ENCODE peak calls at places on chromosomes 12 and 14, in five cellular contexts. One of them, this sample, is unnamed. For H3K4me1, the result is how much of the 10 kb centered on the place peaks cover.

GRCh38 chr12:55899035-55899434 is 28.7 kb downstream of the PYM1 start:
- DNase-seq in breast epithelium: no peak
- DNase-seq in spleen: no peak
- DNase-seq in K562: peak
- DNase-seq in HCT116: no peak
- DNase-seq in this sample: no peak

GRCh38 chr12:131242741-131243496 is 289.2 kb downstream of the ADGRD1 start:
- DNase-seq in K562: peak
- DNase-seq in breast epithelium: no peak
- DNase-seq in spleen: peak
- DNase-seq in HCT116: peak
- DNase-seq in this sample: no peak

GRCh38 chr12:54442071-54442470 is 23.0 kb upstream of the ITGA5 start:
- DNase-seq in spleen: no peak
- DNase-seq in HCT116: no peak
- DNase-seq in breast epithelium: no peak
- DNase-seq in K562: no peak
- DNase-seq in this sample: no peak

GRCh38 chr12:3364661-3365264 is 126.2 kb upstream of the PRMT8 start:
- DNase-seq in K562: no peak
- DNase-seq in HCT116: no peak
- DNase-seq in breast epithelium: no peak
- DNase-seq in spleen: no peak
- DNase-seq in this sample: no peak

GRCh38 chr12:10153271-10154144 is 18.4 kb downstream of the OLR1 start:
- DNase-seq in K562: peak
- DNase-seq in breast epithelium: peak
- DNase-seq in HCT116: peak
- DNase-seq in spleen: peak
- DNase-seq in this sample: peak

GRCh38 chr14:81178063-81178462 is 42.7 kb downstream of the GTF2A1 start:
- DNase-seq in spleen: no peak
- DNase-seq in HCT116: no peak
- DNase-seq in K562: no peak
- DNase-seq in breast epithelium: no peak
- DNase-seq in this sample: no peak

GRCh38 chr14:99744873-99745224 is 48.4 kb upstream of the EML1 start:
- DNase-seq in breast epithelium: no peak
- DNase-seq in HCT116: no peak
- DNase-seq in spleen: no peak
- DNase-seq in K562: no peak
- DNase-seq in this sample: no peak

GRCh38 chr14:49950275-49951250 is 57.7 kb downstream of the ARF6 start:
- DNase-seq in K562: no peak
- DNase-seq in breast epithelium: peak
- DNase-seq in spleen: no peak
- DNase-seq in HCT116: peak
- DNase-seq in this sample: peak

GRCh38 chr12:1050059-1050707 is 59.2 kb downstream of the ERC1 start:
- DNase-seq in HCT116: no peak
- DNase-seq in spleen: no peak
- DNase-seq in K562: no peak
- DNase-seq in breast epithelium: no peak
- DNase-seq in this sample: no peak

GRCh38 chr12:77152623-77153193 is 87.3 kb upstream of the E2F7 start:
- DNase-seq in breast epithelium: no peak
- DNase-seq in HCT116: peak
- DNase-seq in spleen: no peak
- DNase-seq in K562: no peak
- DNase-seq in this sample: no peak

GRCh38 chr14:63956326-63956725 is 103.5 kb downstream of the SYNE2 start:
- DNase-seq in HCT116: no peak
- DNase-seq in K562: no peak
- DNase-seq in breast epithelium: no peak
- DNase-seq in spleen: no peak
- DNase-seq in this sample: no peak

GRCh38 chr12:56374726-56375597 is 12.3 kb upstream of the APOF start:
- DNase-seq in HCT116: no peak
- DNase-seq in K562: no peak
- DNase-seq in breast epithelium: no peak
- DNase-seq in spleen: no peak
- DNase-seq in this sample: no peak

GRCh38 chr14:103563089-103563620 is 395 bp downstream of the COA8 start:
- DNase-seq in spleen: no peak
- DNase-seq in K562: peak
- DNase-seq in breast epithelium: no peak
- DNase-seq in HCT116: peak
- DNase-seq in this sample: peak

GRCh38 chr12:111438501-111438900 is 32.8 kb downstream of the SH2B3 start:
- DNase-seq in spleen: peak
- DNase-seq in K562: no peak
- DNase-seq in HCT116: no peak
- DNase-seq in breast epithelium: no peak
- DNase-seq in this sample: no peak

GRCh38 chr12:17577405-17577804 is 512.6 kb downstream of the RERGL start:
- DNase-seq in breast epithelium: no peak
- DNase-seq in K562: no peak
- DNase-seq in spleen: no peak
- DNase-seq in HCT116: no peak
- DNase-seq in this sample: no peak

GRCh38 chr12:17579148-17580026 is 510.6 kb downstream of the RERGL start:
- DNase-seq in HCT116: no peak
- DNase-seq in K562: no peak
- DNase-seq in spleen: no peak
- DNase-seq in breast epithelium: no peak
- DNase-seq in this sample: no peak
- TF ChIP-seq POLR2AphosphoS5 in HCT116: no peak
- TF ChIP-seq POLR2AphosphoS5 in K562: no peak
- TF ChIP-seq POLR2AphosphoS5 in spleen: no peak
- TF ChIP-seq POLR2AphosphoS5 in breast epithelium: no peak
- TF ChIP-seq POLR2AphosphoS5 in this sample: no peak

GRCh38 chr12:104681012-104681690 is 224.4 kb downstream of the CHST11 start:
- DNase-seq in spleen: no peak
- DNase-seq in K562: no peak
- DNase-seq in breast epithelium: no peak
- DNase-seq in HCT116: no peak
- DNase-seq in this sample: no peak
- H3K4me1 ChIP-seq in spleen: half or more
- H3K4me1 ChIP-seq in K562: under half
- H3K4me1 ChIP-seq in breast epithelium: under half
- H3K4me1 ChIP-seq in HCT116: under half
- H3K4me1 ChIP-seq in this sample: under half

DNA sequence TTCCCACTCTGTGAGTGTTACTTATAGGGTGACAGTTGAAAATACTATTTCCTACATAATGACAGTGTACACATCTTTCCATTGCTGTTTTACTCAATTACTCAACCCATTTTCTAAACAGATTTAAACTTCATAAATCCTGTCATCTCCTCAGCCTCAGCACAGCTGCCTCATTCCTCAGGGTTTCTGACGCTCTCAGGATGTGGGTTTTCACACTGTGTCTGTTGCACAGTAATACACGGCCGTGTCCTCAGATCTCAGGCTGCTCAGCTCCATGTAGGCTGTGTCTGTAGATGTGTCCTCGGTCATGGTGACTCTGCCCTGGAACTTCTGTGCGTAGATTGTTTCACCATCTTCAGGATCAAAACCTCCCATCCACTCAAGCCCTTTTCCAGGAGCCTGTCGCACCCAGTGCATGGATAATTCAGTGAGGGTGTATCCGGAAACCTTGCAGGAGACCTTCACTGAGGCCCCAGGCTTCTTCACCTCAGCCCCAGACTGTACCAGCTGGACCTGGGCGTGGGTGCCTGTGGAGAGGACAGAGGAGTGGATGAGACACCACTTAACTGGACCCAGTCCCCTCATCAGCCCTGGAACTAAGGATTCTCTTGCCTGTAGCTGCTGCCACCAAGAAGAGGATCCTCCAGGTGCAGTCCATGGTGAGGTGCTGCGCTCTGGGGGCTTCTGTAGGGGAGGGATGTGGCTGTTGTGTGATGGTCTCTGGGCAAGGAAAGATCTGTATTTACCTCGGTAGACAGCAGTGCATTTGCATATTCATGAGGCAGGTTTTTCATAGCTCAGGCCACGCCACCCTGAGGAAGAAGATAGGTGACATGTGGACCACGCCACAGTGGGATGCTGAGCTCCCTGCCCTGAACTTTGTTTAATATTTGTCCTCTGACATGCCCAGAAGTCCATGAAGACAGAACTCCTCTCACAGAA is 750.2 kb downstream of the TMEM121 start:
- DNase-seq in HCT116: no peak
- DNase-seq in K562: no peak
- DNase-seq in breast epithelium: no peak
- DNase-seq in spleen: no peak
- DNase-seq in this sample: no peak
- TF ChIP-seq POLR2AphosphoS5 in HCT116: no peak
- TF ChIP-seq POLR2AphosphoS5 in K562: no peak
- TF ChIP-seq POLR2AphosphoS5 in breast epithelium: no peak
- TF ChIP-seq POLR2AphosphoS5 in spleen: no peak
- TF ChIP-seq POLR2AphosphoS5 in this sample: no peak

GRCh38 chr12:47754126-47754525 is 4.6 kb downstream of the RAPGEF3 start:
- DNase-seq in spleen: no peak
- DNase-seq in K562: no peak
- DNase-seq in breast epithelium: no peak
- DNase-seq in HCT116: no peak
- DNase-seq in this sample: no peak
- H3K4me1 ChIP-seq in spleen: half or more
- H3K4me1 ChIP-seq in K562: under half
- H3K4me1 ChIP-seq in breast epithelium: under half
- H3K4me1 ChIP-seq in HCT116: half or more
- H3K4me1 ChIP-seq in this sample: under half

GRCh38 chr14:105203057-105203494 is 22.0 kb upstream of the NUDT14 start:
- DNase-seq in HCT116: no peak
- DNase-seq in spleen: peak
- DNase-seq in K562: peak
- DNase-seq in breast epithelium: peak
- DNase-seq in this sample: peak

GRCh38 chr14:105205718-105206208 is 24.7 kb upstream of the NUDT14 start:
- DNase-seq in K562: no peak
- DNase-seq in breast epithelium: no peak
- DNase-seq in HCT116: no peak
- DNase-seq in spleen: no peak
- DNase-seq in this sample: no peak

GRCh38 chr14:105203701-105204100 is 22.6 kb upstream of the NUDT14 start:
- DNase-seq in spleen: no peak
- DNase-seq in breast epithelium: no peak
- DNase-seq in K562: no peak
- DNase-seq in HCT116: no peak
- DNase-seq in this sample: no peak

GRCh38 chr14:105204931-105205717 is 24.0 kb upstream of the NUDT14 start:
- DNase-seq in spleen: no peak
- DNase-seq in K562: no peak
- DNase-seq in breast epithelium: no peak
- DNase-seq in HCT116: no peak
- DNase-seq in this sample: no peak

DNA sequence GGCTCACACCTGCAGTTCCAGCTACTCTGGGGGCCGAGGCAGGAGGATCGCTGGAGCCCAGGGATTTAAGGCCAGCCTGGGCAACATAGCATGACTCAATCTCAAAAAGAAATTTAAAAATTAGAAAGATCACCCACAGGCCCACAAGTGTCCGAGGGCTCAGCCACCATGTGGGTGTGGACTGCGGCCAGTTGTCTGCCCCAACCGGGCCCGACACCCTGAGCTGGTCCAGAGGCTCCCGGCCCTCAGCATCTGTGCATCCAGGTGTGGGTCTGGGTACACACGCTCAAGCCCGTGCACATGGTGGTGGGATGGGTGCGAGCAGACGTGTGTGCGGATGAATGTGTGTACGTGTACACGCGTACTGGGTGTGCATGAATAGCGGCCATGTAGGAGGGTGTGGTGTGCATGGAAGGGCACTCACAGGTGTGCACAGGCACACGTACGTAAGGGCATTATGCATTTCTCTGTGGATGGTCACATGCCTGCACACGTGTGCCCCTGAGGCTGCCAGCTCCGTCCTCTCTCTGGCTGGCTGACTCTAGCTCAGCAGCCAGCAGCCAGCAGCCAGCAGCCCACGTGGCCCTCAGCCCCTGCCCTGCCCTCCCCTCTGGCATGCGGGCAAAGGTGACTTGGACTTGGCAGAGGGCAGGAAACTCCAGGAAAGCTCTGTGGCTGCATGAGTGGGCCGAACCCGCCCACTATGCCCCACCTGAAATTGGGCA is 23.3 kb upstream of the NUDT14 start:
- DNase-seq in breast epithelium: no peak
- DNase-seq in K562: no peak
- DNase-seq in HCT116: no peak
- DNase-seq in spleen: no peak
- DNase-seq in this sample: no peak
- TF ChIP-seq POLR2AphosphoS5 in breast epithelium: no peak
- TF ChIP-seq POLR2AphosphoS5 in K562: no peak
- TF ChIP-seq POLR2AphosphoS5 in HCT116: no peak
- TF ChIP-seq POLR2AphosphoS5 in spleen: peak
- TF ChIP-seq POLR2AphosphoS5 in this sample: peak

GRCh38 chr14:94768521-94769412 is 1.1 kb downstream of the GSC start:
- DNase-seq in breast epithelium: no peak
- DNase-seq in spleen: peak
- DNase-seq in HCT116: no peak
- DNase-seq in K562: no peak
- DNase-seq in this sample: no peak
- H3K4me1 ChIP-seq in breast epithelium: under half
- H3K4me1 ChIP-seq in spleen: under half
- H3K4me1 ChIP-seq in HCT116: under half
- H3K4me1 ChIP-seq in K562: under half
- H3K4me1 ChIP-seq in this sample: under half

DNA sequence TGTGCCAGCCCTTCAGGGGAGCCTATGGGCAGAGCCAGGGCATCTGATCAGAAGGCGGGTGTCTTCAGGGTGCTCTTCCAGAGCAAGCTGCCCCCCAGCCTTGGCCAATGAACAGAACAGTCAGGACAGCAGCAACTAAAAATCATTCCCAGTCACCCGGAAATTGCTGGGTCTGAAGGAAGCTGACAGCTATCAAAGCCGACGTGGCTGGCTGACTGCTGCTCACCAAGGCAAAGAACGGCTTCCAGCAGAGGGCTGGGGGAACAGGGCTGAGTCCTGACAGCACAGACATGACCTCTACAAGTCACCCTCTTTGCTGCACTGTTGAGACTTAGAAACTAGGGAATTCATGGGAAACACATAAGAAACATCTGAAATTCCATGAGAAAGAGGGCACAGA is 365.4 kb downstream of the SEC23A start:
- DNase-seq in K562: no peak
- DNase-seq in spleen: peak
- DNase-seq in breast epithelium: no peak
- DNase-seq in HCT116: no peak
- DNase-seq in this sample: no peak
- TF ChIP-seq POLR2AphosphoS5 in K562: no peak
- TF ChIP-seq POLR2AphosphoS5 in spleen: no peak
- TF ChIP-seq POLR2AphosphoS5 in breast epithelium: no peak
- TF ChIP-seq POLR2AphosphoS5 in HCT116: no peak
- TF ChIP-seq POLR2AphosphoS5 in this sample: no peak